ENCODE peak calls at places on chromosomes 4 and X, in four cellular contexts. Y is K562, U is HCT116, B is endothelial cell of umbilical vein. J is an unnamed sample.

GRCh38 chr4:150308824-150309472 is 230.7 kb downstream of the DCLK2 start:
- DNase-seq in U (no peak), Y (no peak), B (peak), J (no peak)

GRCh38 chr4:125481334-125481733 is 166.6 kb downstream of the FAT4 start:
- DNase-seq in U (no peak), Y (no peak), B (no peak), J (no peak)

GRCh38 chr4:95549246-95550138 is 719 bp upstream of the UNC5C start:
- DNase-seq in B (peak), U (no peak), Y (no peak), J (no peak)

GRCh38 chr4:151434183-151434860 is 25.3 kb downstream of the FHIP1A start:
- DNase-seq in Y (no peak), U (no peak), B (no peak), J (no peak)

GRCh38 chr4:108574402-108574801 is 46.0 kb upstream of the RPL34 start:
- DNase-seq in B (no peak), Y (no peak), U (no peak), J (no peak)

GRCh38 chr4:165016971-165017370 is 14.8 kb upstream of the TRIM60 start:
- DNase-seq in Y (peak), B (no peak), U (peak), J (no peak)

GRCh38 chrX:105872921-105873320 is 50.6 kb downstream of the NRK start:
- DNase-seq in Y (no peak), B (no peak), U (no peak), J (peak)

GRCh38 chrX:25049347-25049746 is 33.6 kb upstream of the ARX start:
- DNase-seq in B (no peak), U (no peak), Y (no peak), J (peak)

GRCh38 chr4:184347251-184348239 is 126.8 kb downstream of the IRF2 start:
- DNase-seq in U (no peak), Y (peak), B (peak), J (no peak)

GRCh38 chr4:177574446-177574845 is 132.2 kb upstream of the AGA start:
- DNase-seq in U (no peak), B (no peak), Y (no peak), J (no peak)

GRCh38 chr4:99644453-99644852 is 13.2 kb downstream of the C4orf54 start:
- DNase-seq in U (no peak), B (no peak), Y (no peak), J (no peak)

GRCh38 chr4:74838746-74839370 is 44.5 kb upstream of the BTC start:
- DNase-seq in U (no peak), Y (no peak), B (no peak), J (no peak)

DNA sequence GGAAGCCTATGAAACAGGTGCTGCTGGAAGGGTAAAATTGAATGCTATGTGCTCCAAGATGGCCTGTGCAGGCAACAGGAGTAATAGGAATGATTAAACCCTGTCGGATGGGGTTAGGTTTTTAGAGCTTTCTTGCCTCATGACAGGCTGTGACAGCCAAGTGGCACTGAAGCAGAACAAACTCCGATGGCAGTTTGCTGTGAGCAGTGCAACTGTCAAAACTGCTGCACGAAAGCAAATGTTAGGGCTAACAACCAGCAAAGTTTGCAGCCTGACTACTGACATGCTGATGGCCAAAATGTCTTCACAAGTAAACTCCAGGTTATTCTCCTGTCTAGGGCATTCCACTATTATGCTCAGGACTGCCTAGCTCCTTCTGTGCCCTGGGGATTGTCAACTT is 486.8 kb upstream of the TENM3 start:
- DNase-seq in Y (no peak), B (no peak), U (no peak), J (no peak)
- H3K4me3 ChIP-seq in Y (no peak), B (no peak), U (no peak), J (no peak)

GRCh38 chr4:181418491-181418890 is 824.7 kb upstream of the TENM3 start:
- DNase-seq in U (no peak), Y (no peak), B (no peak), J (no peak)
- TF ChIP-seq POLR2AphosphoS5 in U (no peak), Y (no peak), B (no peak), J (no peak)

GRCh38 chr4:104494822-104495559 is at the start of gene CXXC4:
- DNase-seq in U (peak), Y (peak), B (peak), J (no peak)
- TF ChIP-seq EZH2 in U (no peak), Y (no peak), B (no peak), J (no peak)

GRCh38 chrX:12978205-12979010 is 3.5 kb downstream of the TMSB4X start:
- DNase-seq in B (peak), U (no peak), Y (no peak), J (no peak)
- H3K4me3 ChIP-seq in B (no peak), U (no peak), Y (peak), J (no peak)

DNA sequence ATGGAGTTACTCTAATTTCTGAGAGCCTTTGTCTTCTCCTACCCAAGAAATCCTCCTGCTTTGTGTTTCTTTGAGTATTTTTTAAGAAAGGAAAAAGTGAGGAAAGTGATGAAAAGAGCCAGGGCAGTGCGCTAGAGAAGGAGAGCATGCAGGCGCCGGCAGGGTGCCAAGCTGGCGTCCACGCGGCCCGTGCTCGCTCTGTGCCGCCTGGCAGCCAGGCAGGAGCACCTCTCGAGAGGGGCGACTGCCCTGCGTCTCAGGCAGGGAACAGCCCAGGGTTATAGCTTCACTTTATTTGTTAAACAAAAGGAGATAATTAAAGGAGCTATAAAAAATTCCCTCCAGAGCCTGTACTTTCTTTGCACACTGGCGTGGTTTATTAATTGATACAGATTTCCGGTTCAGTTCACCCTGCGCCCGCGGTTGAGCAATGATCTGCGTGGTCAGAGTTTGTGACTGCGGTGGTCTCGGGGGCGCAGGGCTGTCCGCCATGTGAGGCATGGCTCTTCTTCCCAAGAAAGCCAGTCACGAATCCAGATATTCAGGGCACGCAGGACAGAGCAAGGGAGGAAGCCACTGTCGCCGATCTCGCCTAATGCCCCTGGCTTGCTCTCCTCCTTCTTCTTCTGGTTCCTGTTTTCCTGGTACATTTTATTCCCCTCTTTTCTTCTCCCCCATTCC is 110.7 kb upstream of the PAQR3 start:
- DNase-seq in U (no peak), B (no peak), Y (no peak), J (no peak)
- TF ChIP-seq POLR2AphosphoS5 in U (no peak), B (no peak), Y (no peak), J (no peak)